ENCODE peak calls at places on chromosomes 4 and X, in four cellular contexts. A is PC-3, Y is stomach, B is SJSA1. Z is an unnamed sample. For H3K9me3 and H3K4me1, the result is how much of the 10 kb centered on the place peaks cover.

GRCh38 chrX:105464611-105465010 is 244.1 kb upstream of the TEX13A start:
- DNase-seq in A (no peak), Y (no peak), B (no peak), Z (no peak)

GRCh38 chr4:87527446-87528240 is 1.5 kb downstream of the SPARCL1 start:
- DNase-seq in A (no peak), Y (no peak), B (no peak), Z (no peak)

GRCh38 chr4:121370729-121371325 is 10.0 kb downstream of the QRFPR start:
- DNase-seq in A (peak), Y (peak), B (peak), Z (no peak)

GRCh38 chr4:3607690-3608514 is 75.7 kb upstream of the LRPAP1 start:
- DNase-seq in A (no peak), Y (no peak), B (no peak), Z (no peak)

GRCh38 chrX:17616936-17617335 is 120.4 kb upstream of the SCML1 start:
- DNase-seq in A (no peak), Y (no peak), B (no peak), Z (no peak)

GRCh38 chrX:2664497-2664896 is 26.6 kb upstream of the CD99 start:
- DNase-seq in A (no peak), Y (no peak), B (no peak), Z (no peak)

GRCh38 chr4:24188459-24188858 is 298.6 kb upstream of the PPARGC1A start:
- DNase-seq in A (no peak), Y (no peak), B (no peak), Z (no peak)

GRCh38 chr4:153785830-153786721 is 2.8 kb downstream of the SFRP2 start:
- DNase-seq in A (peak), Y (no peak), B (peak), Z (no peak)

GRCh38 chrX:128396601-128397000 is 344.4 kb upstream of the ACTRT1 start:
- DNase-seq in A (peak), Y (no peak), B (no peak), Z (no peak)

GRCh38 chr4:109752545-109752944 is 22.7 kb upstream of the PLA2G12A start:
- DNase-seq in A (no peak), Y (no peak), B (no peak), Z (no peak)

GRCh38 chrX:153526040-153526439 is 8.6 kb downstream of the ATP2B3 start:
- DNase-seq in A (no peak), Y (no peak), B (no peak), Z (no peak)
- H3K9me3 ChIP-seq in A (under half), Y (under half), B (under half), Z (under half)

GRCh38 chr4:141027421-141027820 is 105.8 kb downstream of the RNF150 start:
- DNase-seq in A (peak), Y (no peak), B (no peak), Z (no peak)

GRCh38 chr4:141023051-141023450 is 110.2 kb downstream of the RNF150 start:
- DNase-seq in A (no peak), Y (no peak), B (no peak), Z (no peak)

GRCh38 chr4:141022221-141022760 is 111.0 kb downstream of the RNF150 start:
- DNase-seq in A (no peak), Y (no peak), B (no peak), Z (no peak)

DNA sequence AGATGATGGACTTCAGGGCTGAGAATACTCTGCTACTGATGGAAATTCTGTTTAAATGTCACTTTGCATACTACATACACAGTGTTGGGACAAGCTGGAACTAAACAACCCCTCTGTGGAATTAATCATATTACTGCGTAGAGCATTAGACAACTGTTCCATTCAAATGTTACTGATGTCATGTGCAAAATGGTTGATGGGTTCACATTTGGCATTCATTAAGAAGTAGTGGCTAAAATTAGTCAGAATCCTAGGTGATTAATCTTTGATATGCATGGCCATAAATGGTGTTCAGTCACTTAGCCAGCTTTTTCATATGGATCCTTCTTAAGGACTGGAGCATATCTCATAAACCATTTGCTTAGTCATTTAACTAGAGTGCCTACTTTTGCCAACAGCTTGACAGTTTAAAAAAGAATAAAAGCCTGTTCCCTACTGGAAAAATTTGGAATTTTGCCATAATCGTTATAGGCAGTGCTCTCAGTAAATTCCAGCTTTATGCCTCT is 105.2 kb downstream of the RNF150 start:
- DNase-seq in A (peak), Y (no peak), B (no peak), Z (no peak)
- H3K27ac ChIP-seq in A (no peak), Y (peak), B (no peak), Z (no peak)

GRCh38 chr4:143240920-143241319 is 56.2 kb downstream of the USP38 start:
- DNase-seq in A (no peak), Y (no peak), B (no peak), Z (no peak)
- H3K4me1 ChIP-seq in A (under half), Y (under half), B (under half), Z (under half)

GRCh38 chrX:151702741-151703352 is 7.6 kb downstream of the PRRG3 start:
- DNase-seq in A (no peak), Y (no peak), B (no peak), Z (peak)

GRCh38 chrX:151704023-151704663 is 8.9 kb downstream of the PRRG3 start:
- DNase-seq in A (no peak), Y (no peak), B (no peak), Z (no peak)

GRCh38 chrX:151702021-151702714 is 6.9 kb downstream of the PRRG3 start:
- DNase-seq in A (no peak), Y (no peak), B (no peak), Z (no peak)

GRCh38 chrX:151701531-151701930 is 6.3 kb downstream of the PRRG3 start:
- DNase-seq in A (no peak), Y (no peak), B (no peak), Z (no peak)

DNA sequence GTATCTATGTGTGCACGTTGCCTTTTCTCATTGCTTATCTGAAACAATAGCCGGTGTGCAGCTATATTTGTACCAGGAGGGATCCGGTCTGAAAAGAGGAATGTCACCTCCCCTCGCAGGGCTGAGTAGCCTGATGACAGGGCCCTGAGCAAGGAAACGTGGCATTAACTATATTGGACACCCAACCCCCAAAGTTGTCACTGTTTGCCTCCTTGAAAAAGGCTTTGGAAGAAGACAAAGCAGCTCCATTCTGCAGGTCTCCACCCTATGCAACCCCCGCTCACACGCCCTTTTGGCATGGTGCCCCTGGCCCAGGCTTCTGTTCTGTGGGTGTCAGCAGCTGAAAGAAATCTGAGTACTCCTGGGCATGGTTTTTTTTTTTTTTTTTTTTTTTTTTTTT is 8.2 kb downstream of the PRRG3 start:
- DNase-seq in A (no peak), Y (peak), B (no peak), Z (no peak)
- H3K9me3 ChIP-seq in A (under half), Y (under half), B (under half), Z (under half)

GRCh38 chr4:119135721-119136121 is at the start of gene MYOZ2:
- DNase-seq in A (peak), Y (no peak), B (no peak), Z (no peak)

GRCh38 chr4:119138046-119138445 is 2.4 kb downstream of the MYOZ2 start:
- DNase-seq in A (no peak), Y (no peak), B (peak), Z (no peak)

GRCh38 chr4:119139822-119140252 is 4.2 kb downstream of the MYOZ2 start:
- DNase-seq in A (no peak), Y (no peak), B (no peak), Z (no peak)

GRCh38 chr4:119139316-119139715 is 3.7 kb downstream of the MYOZ2 start:
- DNase-seq in A (no peak), Y (no peak), B (no peak), Z (no peak)

DNA sequence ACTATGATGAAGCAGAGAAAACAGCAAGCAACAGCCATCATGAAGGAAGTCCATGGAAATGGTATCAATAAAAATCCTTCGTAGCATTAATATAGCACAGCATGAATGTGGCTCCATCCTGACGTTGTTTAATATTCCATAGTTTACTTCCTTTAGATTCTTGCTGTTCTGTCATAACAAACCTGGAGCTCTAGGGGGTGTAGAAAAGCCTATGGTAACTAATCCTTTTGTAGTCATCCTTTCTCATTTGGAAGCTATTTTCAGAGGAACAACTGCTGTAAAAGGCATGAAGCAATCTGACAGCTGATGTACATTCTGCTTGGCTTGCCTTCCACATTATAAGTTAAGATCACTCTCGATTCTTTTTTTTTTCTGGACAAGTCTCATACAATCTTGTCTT is 909 bp downstream of the MYOZ2 start:
- DNase-seq in A (no peak), Y (no peak), B (no peak), Z (no peak)
- H3K27ac ChIP-seq in A (no peak), Y (no peak), B (no peak), Z (no peak)

GRCh38 chrX:40377684-40378083 is 203.1 kb upstream of the ATP6AP2 start:
- DNase-seq in A (no peak), Y (no peak), B (no peak), Z (no peak)

GRCh38 chrX:40373025-40373424 is 207.7 kb upstream of the ATP6AP2 start:
- DNase-seq in A (no peak), Y (no peak), B (no peak), Z (no peak)

GRCh38 chrX:40371376-40371775 is 209.4 kb upstream of the ATP6AP2 start:
- DNase-seq in A (no peak), Y (no peak), B (no peak), Z (no peak)

GRCh38 chrX:40374486-40374885 is 206.3 kb upstream of the ATP6AP2 start:
- DNase-seq in A (no peak), Y (no peak), B (no peak), Z (no peak)

DNA sequence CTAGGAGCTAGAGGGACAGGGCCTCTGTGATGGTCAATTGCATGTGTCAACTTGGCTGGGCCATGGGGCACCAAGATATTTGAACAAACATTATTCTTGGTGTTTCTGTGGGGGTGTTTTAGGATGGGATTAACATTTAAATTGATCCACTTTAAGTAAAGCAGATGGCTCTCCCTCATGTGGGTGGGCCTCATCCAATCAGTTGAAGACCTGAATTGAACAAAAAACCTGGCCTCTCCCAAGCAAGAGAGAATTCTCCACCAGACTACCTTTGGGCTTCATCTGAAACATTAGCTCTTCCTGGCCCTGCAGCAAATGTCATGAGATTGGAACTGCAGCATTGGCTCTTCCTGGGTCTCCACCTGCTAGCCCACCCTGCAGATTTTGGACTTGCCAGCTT is 207.1 kb upstream of the ATP6AP2 start:
- DNase-seq in A (no peak), Y (no peak), B (no peak), Z (no peak)
- H3K4me1 ChIP-seq in A (under half), Y (under half), B (under half), Z (under half)

Z was measured in pancreas.